ENCODE peak calls at places on chromosomes 1 and 21, in nine cellular contexts. I is memory B cell; Y is stimulated activated CD4-positive, alpha-beta T cell treated with anti-CD3 and anti-CD28 coated beads, Interleukin-1b, Interleukin-23, amount 100 ng/mL, for 4 hours; C is aorta; N is NCI-H2107; W is psoas muscle; P is body of pancreas; M is endodermal cell; Q is activated CD4-positive, alpha-beta memory T cell treated with anti-CD3 and anti-CD28 coated beads, Interleukin-2, amount 10 ng/mL, durations not matched to agents 7 days and 5 days. F is an unnamed sample.
A peak's percentile ranks its signal among the peaks of the same experiment; 100 is the strongest.

GRCh38 chr1:42817976-42818375 is 779 bp upstream of the SVBP start:
- DNase-seq in I (no peak), Y (no peak), C (no peak), N (no peak), W (no peak), P (no peak), M (no peak), Q (no peak), F (no peak)

GRCh38 chr21:45177039-45177438 is 102.7 kb downstream of the ADARB1 start:
- DNase-seq in I (no peak), Y (no peak), C (no peak), N (no peak), W (no peak), P (no peak), M (no peak), Q (no peak), F (no peak)

GRCh38 chr1:178025613-178026356 is 55.9 kb upstream of the SEC16B start:
- DNase-seq in I (no peak), Y (no peak), C (no peak), N (no peak), W (no peak), P (no peak), M (no peak), Q (no peak), F (no peak)

GRCh38 chr1:30761312-30762151 is 4.0 kb upstream of the LAPTM5 start:
- DNase-seq in I (no peak), Y (no peak), C (no peak), N (no peak), W (no peak), P (no peak), M (peak; percentile 72), Q (no peak), F (no peak)

GRCh38 chr1:113984710-113985109 is 5.4 kb downstream of the OLFML3 start:
- DNase-seq in I (no peak), Y (no peak), C (no peak), N (no peak), W (no peak), P (no peak), M (no peak), Q (no peak), F (no peak)

GRCh38 chr21:42238185-42238934 is 19.4 kb downstream of the ABCG1 start:
- DNase-seq in I (no peak), Y (no peak), C (peak; percentile 25), N (no peak), W (no peak), P (no peak), M (no peak), Q (peak; percentile 71), F (no peak)

GRCh38 chr1:39690225-39690624 is 1.0 kb downstream of the HPCAL4 start:
- DNase-seq in I (no peak), Y (no peak), C (no peak), N (no peak), W (no peak), P (no peak), M (no peak), Q (no peak), F (no peak)

GRCh38 chr1:24151175-24151533 is 8.2 kb upstream of the IL22RA1 start:
- DNase-seq in I (no peak), Y (no peak), C (no peak), N (peak; percentile 29), W (no peak), P (peak; percentile 79), M (peak; percentile 95), Q (no peak), F (no peak)

GRCh38 chr1:25195835-25196234 is 36.5 kb downstream of the SYF2 start:
- DNase-seq in I (no peak), Y (no peak), C (no peak), N (no peak), W (no peak), P (no peak), M (no peak), Q (no peak), F (no peak)

GRCh38 chr1:205301220-205301821 is 20.2 kb downstream of the NUAK2 start:
- DNase-seq in I (no peak), Y (no peak), C (no peak), N (peak; percentile 87), W (no peak), P (peak; percentile 97), M (peak; percentile 99), Q (no peak), F (no peak)

GRCh38 chr1:27527857-27528700 is 38.1 kb upstream of the WASF2 start:
- DNase-seq in I (peak; percentile 76), Y (peak; percentile 51), C (peak; percentile 55), N (peak; percentile 94), W (no peak), P (peak; percentile 66), M (peak; percentile 87), Q (peak; percentile 28), F (no peak)

GRCh38 chr1:37410080-37410479 is 64.3 kb upstream of the ZC3H12A start:
- DNase-seq in I (no peak), Y (no peak), C (no peak), N (no peak), W (no peak), P (no peak), M (no peak), Q (no peak), F (no peak)

GRCh38 chr1:41892211-41892840 is 26.4 kb downstream of the HIVEP3 start:
- DNase-seq in I (no peak), Y (no peak), C (no peak), N (no peak), W (no peak), P (no peak), M (no peak), Q (peak; percentile 66), F (no peak)

GRCh38 chr1:26126321-26127084 is 14.9 kb downstream of the PDIK1L start:
- DNase-seq in I (no peak), Y (no peak), C (no peak), N (peak; percentile 95), W (no peak), P (peak; percentile 78), M (no peak), Q (peak; percentile 69), F (no peak)

GRCh38 chr1:71587961-71588360 is 507.1 kb upstream of the ZRANB2 start:
- DNase-seq in I (no peak), Y (no peak), C (no peak), N (no peak), W (no peak), P (no peak), M (no peak), Q (no peak), F (no peak)

GRCh38 chr1:3656450-3657095 is 4.3 kb downstream of the TP73 start:
- DNase-seq in I (no peak), Y (no peak), C (peak; percentile 27), N (no peak), W (no peak), P (no peak), M (no peak), Q (peak; percentile 39), F (no peak)

GRCh38 chr1:244280859-244281258 is 170.8 kb downstream of the ADSS2 start:
- DNase-seq in I (no peak), Y (no peak), C (no peak), N (no peak), W (no peak), P (no peak), M (no peak), Q (no peak), F (no peak)

GRCh38 chr1:207626972-207627337 is 18.0 kb upstream of the CR1L start:
- DNase-seq in I (no peak), Y (no peak), C (no peak), N (no peak), W (no peak), P (no peak), M (no peak), Q (no peak), F (no peak)

GRCh38 chr1:183569141-183569540 is 21.1 kb downstream of the NCF2 start:
- DNase-seq in I (no peak), Y (no peak), C (no peak), N (no peak), W (no peak), P (no peak), M (peak; percentile 32), Q (no peak), F (no peak)

GRCh38 chr1:185338719-185339622 is 21.9 kb upstream of the IVNS1ABP start:
- DNase-seq in I (peak; percentile 16), Y (no peak), C (peak; percentile 71), N (no peak), W (peak; percentile 19), P (peak; percentile 66), M (no peak), Q (peak; percentile 80), F (no peak)

GRCh38 chr1:24351918-24352637 is 32.9 kb downstream of the GRHL3 start:
- DNase-seq in I (no peak), Y (peak; percentile 31), C (no peak), N (no peak), W (no peak), P (no peak), M (no peak), Q (peak; percentile 35), F (no peak)

GRCh38 chr1:227583354-227583753 is 20.0 kb downstream of the ZNF678 start:
- DNase-seq in I (no peak), Y (no peak), C (no peak), N (no peak), W (no peak), P (no peak), M (no peak), Q (no peak), F (no peak)

GRCh38 chr1:182141040-182141439 is 79.5 kb upstream of the ZNF648 start:
- DNase-seq in I (no peak), Y (no peak), C (no peak), N (no peak), W (no peak), P (no peak), M (no peak), Q (no peak), F (no peak)

GRCh38 chr1:225937048-225937968 is 3.7 kb downstream of the LEFTY2 start:
- DNase-seq in I (no peak), Y (no peak), C (no peak), N (no peak), W (no peak), P (no peak), M (no peak), Q (no peak), F (no peak)

GRCh38 chr1:205680073-205680851 is at the start of gene SLC45A3:
- DNase-seq in I (no peak), Y (peak; percentile 50), C (no peak), N (no peak), W (peak; percentile 34), P (peak; percentile 27), M (peak; percentile 85), Q (peak; percentile 32), F (no peak)

GRCh38 chr1:193270996-193271395 is 84.6 kb upstream of the B3GALT2 start:
- DNase-seq in I (no peak), Y (no peak), C (no peak), N (no peak), W (no peak), P (no peak), M (no peak), Q (no peak), F (no peak)

GRCh38 chr1:109528296-109528695 is 11.4 kb upstream of the GPR61 start:
- DNase-seq in I (no peak), Y (no peak), C (no peak), N (no peak), W (no peak), P (no peak), M (no peak), Q (no peak), F (no peak)

GRCh38 chr1:27106561-27107323 is 48.2 kb downstream of the SLC9A1 start:
- DNase-seq in I (peak; percentile 51), Y (no peak), C (peak; percentile 49), N (no peak), W (no peak), P (no peak), M (no peak), Q (no peak), F (no peak)

GRCh38 chr1:5621692-5622091 is 370.5 kb downstream of the NPHP4 start:
- DNase-seq in I (no peak), Y (no peak), C (no peak), N (no peak), W (no peak), P (no peak), M (no peak), Q (no peak), F (no peak)

GRCh38 chr1:223202376-223202775 is 59.3 kb upstream of the TLR5 start:
- DNase-seq in I (no peak), Y (no peak), C (no peak), N (no peak), W (no peak), P (no peak), M (no peak), Q (no peak), F (no peak)

GRCh38 chr21:37658994-37659458 is 257.2 kb downstream of the KCNJ6 start:
- DNase-seq in I (no peak), Y (no peak), C (no peak), N (no peak), W (peak; percentile 38), P (peak; percentile 64), M (no peak), Q (no peak), F (peak; percentile 67)

F was measured in right atrium auricular region.